ENCODE peak calls at places on chromosomes 5 and 9, in six cellular contexts. U is H1; W is effector memory CD4-positive, alpha-beta T cell; A is gastrocnemius medialis; O is tibial artery; V is lower lobe of right lung. Z is an unnamed sample.

GRCh38 chr5:78706381-78706780 is 57.8 kb upstream of the LHFPL2 start:
- DNase-seq in W (no peak), V (no peak), O (no peak), U (no peak), A (no peak), Z (no peak)

GRCh38 chr9:36823466-36823865 is 210.6 kb downstream of the PAX5 start:
- DNase-seq in O (no peak), W (no peak), U (no peak), A (no peak), V (no peak), Z (no peak)

GRCh38 chr9:89593776-89594427 is 10.9 kb upstream of the GADD45G start:
- DNase-seq in V (peak), W (peak), A (no peak), U (peak), O (no peak), Z (peak)

GRCh38 chr5:79143684-79144379 is 32.2 kb downstream of the BHMT start:
- DNase-seq in W (no peak), U (no peak), O (no peak), A (no peak), V (no peak), Z (no peak)

GRCh38 chr9:117516676-117517632 is 102.1 kb upstream of the ASTN2 start:
- DNase-seq in U (no peak), A (no peak), V (no peak), W (no peak), O (no peak), Z (no peak)

GRCh38 chr9:99057665-99058625 is 47.0 kb upstream of the TGFBR1 start:
- DNase-seq in A (no peak), W (peak), U (no peak), O (peak), V (no peak), Z (no peak)

GRCh38 chr5:72597456-72597948 is 90.3 kb upstream of the ZNF366 start:
- DNase-seq in W (no peak), A (peak), O (no peak), U (no peak), V (no peak), Z (no peak)

GRCh38 chr5:150245111-150245789 is 44.3 kb downstream of the CAMK2A start:
- DNase-seq in W (no peak), V (no peak), O (no peak), A (peak), U (no peak), Z (peak)

GRCh38 chr9:2055203-2055658 is 40.1 kb downstream of the SMARCA2 start:
- DNase-seq in A (no peak), O (no peak), W (no peak), U (no peak), V (no peak), Z (no peak)

GRCh38 chr9:14662060-14662453 is 31.2 kb downstream of the ZDHHC21 start:
- DNase-seq in A (no peak), W (no peak), O (no peak), U (no peak), V (no peak), Z (no peak)

GRCh38 chr5:67090040-67090439 is 106.6 kb downstream of the CD180 start:
- DNase-seq in V (no peak), U (no peak), W (no peak), O (no peak), A (no peak), Z (no peak)

GRCh38 chr9:91995000-91995399 is 45.0 kb upstream of the ROR2 start:
- DNase-seq in A (no peak), V (no peak), O (no peak), U (no peak), W (no peak), Z (no peak)
- H3K27ac ChIP-seq in A (no peak), V (no peak), O (no peak), U (no peak), W (no peak), Z (no peak)

GRCh38 chr9:70044450-70045307 is 1.0 kb downstream of the MAMDC2 start:
- DNase-seq in W (no peak), A (no peak), U (peak), O (no peak), V (no peak), Z (no peak)
- H3K4me3 ChIP-seq in W (peak), A (peak), U (peak), O (peak), V (peak), Z (peak)

GRCh38 chr9:137535120-137535428 is 15.1 kb downstream of the PNPLA7 start:
- DNase-seq in W (no peak), U (no peak), V (no peak), O (no peak), A (no peak), Z (no peak)
- H3K27ac ChIP-seq in W (no peak), U (no peak), V (no peak), O (no peak), A (no peak), Z (no peak)

GRCh38 chr5:54180616-54181015 is 129.8 kb downstream of the ARL15 start:
- DNase-seq in V (no peak), U (no peak), O (no peak), A (no peak), W (no peak), Z (no peak)

GRCh38 chr5:54184797-54185196 is 125.6 kb downstream of the ARL15 start:
- DNase-seq in O (no peak), V (no peak), U (no peak), W (no peak), A (no peak), Z (no peak)

GRCh38 chr5:54187694-54188093 is 122.7 kb downstream of the ARL15 start:
- DNase-seq in U (no peak), V (no peak), O (no peak), A (no peak), W (no peak), Z (no peak)

GRCh38 chr5:54186912-54187445 is 123.4 kb downstream of the ARL15 start:
- DNase-seq in W (no peak), U (no peak), V (no peak), O (no peak), A (no peak), Z (no peak)

GRCh38 chr5:54186108-54186507 is 124.3 kb downstream of the ARL15 start:
- DNase-seq in A (no peak), W (no peak), V (no peak), O (no peak), U (no peak), Z (no peak)
- H3K4me3 ChIP-seq in A (no peak), W (no peak), V (no peak), O (no peak), U (no peak), Z (no peak)

DNA sequence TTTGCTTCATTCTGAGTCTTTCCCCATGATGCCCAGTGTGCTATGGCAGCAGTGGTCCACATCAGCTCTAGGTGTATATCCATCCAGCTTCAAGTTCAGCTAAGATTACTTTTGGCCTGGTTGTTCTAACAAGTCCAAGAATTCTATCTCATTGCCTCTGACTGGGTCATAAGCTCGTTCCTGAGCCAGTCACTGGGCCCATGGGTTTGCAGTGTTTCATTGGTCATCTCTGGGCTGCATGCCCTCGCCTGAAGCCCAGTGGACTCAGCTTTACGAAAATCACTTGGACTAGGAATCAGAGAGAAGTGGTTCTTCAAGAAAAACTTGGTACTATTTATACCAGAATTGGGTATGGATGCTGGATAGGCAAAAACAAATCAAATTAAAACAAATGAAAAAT is 16.1 kb upstream of the ARHGAP26 start:
- DNase-seq in V (no peak), W (no peak), A (peak), U (no peak), O (peak), Z (peak)
- H3K27ac ChIP-seq in V (peak), W (no peak), A (peak), U (no peak), O (peak), Z (peak)

GRCh38 chr5:36301858-36302603 is at the start of gene RANBP3L:
- DNase-seq in V (no peak), U (no peak), A (no peak), O (no peak), W (no peak), Z (no peak)

GRCh38 chr5:36298546-36298945 is 3.2 kb downstream of the RANBP3L start:
- DNase-seq in V (no peak), W (no peak), O (no peak), A (no peak), U (no peak), Z (no peak)

GRCh38 chr5:36300927-36301540 is 668 bp downstream of the RANBP3L start:
- DNase-seq in O (no peak), V (no peak), U (no peak), A (no peak), W (no peak), Z (no peak)

GRCh38 chr5:36297653-36298052 is 4.0 kb downstream of the RANBP3L start:
- DNase-seq in U (no peak), A (no peak), V (no peak), O (no peak), W (no peak), Z (no peak)

DNA sequence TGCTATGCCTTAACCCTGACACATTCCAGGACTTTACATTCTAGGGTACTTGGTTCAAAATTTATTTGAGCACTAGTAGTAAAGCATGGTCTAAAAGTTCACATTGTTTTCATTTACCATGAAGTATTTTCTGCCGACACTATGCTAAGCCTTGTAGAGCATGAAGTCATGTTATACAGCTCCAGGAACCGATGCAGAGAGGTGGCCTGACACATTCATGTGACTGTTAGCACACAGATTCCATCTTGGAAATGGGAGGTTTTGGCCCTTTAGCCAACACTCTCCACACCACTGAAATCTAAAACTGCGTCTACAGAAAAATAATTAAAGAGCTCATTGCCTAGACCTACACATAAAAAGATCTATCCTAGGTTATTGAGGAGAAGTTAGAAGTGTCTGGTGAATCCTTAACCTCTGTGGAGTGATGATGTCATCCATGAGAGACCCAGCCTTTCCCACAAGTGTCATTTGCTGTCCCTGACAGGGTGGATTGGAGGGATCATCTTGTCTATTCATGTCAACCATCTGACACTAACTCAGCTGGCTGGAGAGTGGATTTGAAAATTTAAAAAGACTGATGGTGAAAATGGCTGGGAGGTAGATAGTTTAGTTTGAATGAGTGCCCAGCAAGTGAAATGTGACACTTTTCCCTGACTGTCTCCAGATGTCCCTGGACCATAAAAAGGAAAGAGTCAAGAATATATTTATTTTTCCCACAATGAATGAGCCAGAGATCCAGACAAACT is 1.3 kb downstream of the RANBP3L start:
- DNase-seq in W (no peak), V (no peak), U (no peak), A (no peak), O (no peak), Z (no peak)
- H3K4me3 ChIP-seq in W (no peak), V (peak), U (no peak), A (no peak), O (peak), Z (peak)

GRCh38 chr9:95112436-95113280 is 204.9 kb downstream of the FANCC start:
- DNase-seq in U (no peak), O (no peak), W (no peak), A (no peak), V (peak), Z (no peak)

GRCh38 chr9:95116002-95116819 is 201.3 kb downstream of the FANCC start:
- DNase-seq in V (no peak), W (no peak), U (no peak), A (no peak), O (no peak), Z (no peak)

GRCh38 chr9:95115104-95115503 is 202.4 kb downstream of the FANCC start:
- DNase-seq in A (no peak), W (no peak), U (no peak), O (no peak), V (peak), Z (no peak)

GRCh38 chr9:95120781-95121370 is 196.6 kb downstream of the FANCC start:
- DNase-seq in O (no peak), A (no peak), V (no peak), U (no peak), W (no peak), Z (no peak)

DNA sequence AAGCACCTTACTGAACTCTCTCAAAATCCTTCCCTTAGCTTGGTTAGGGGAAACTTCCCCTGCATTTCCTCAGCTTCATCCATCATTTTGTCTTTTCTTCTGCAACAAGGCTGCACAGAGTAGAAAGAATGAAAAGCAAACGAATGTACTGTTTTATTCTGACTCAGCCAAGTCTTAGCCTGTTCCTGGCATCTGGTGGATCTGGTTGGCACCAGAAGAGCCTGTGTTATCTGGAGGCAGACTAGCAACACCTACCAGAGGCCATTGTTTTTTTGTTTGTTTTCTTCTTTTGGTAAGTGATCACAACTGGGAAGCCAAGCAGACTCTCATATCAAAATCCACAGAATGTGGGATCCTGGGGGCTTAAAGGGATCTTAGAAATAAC is 200.7 kb downstream of the FANCC start:
- DNase-seq in W (no peak), O (no peak), V (no peak), U (no peak), A (no peak), Z (no peak)
- H3K27ac ChIP-seq in W (no peak), O (peak), V (no peak), U (no peak), A (no peak), Z (no peak)

GRCh38 chr9:19788614-19789271 is at the start of gene SLC24A2:
- DNase-seq in U (peak), A (no peak), O (no peak), W (no peak), V (no peak), Z (no peak)
- H3K4me3 ChIP-seq in U (peak), A (peak), O (peak), W (no peak), V (peak), Z (peak)

Z was measured in right atrium auricular region.